ENCODE peak calls at places on chromosomes 3 and 15, in ten cellular contexts. X is lower lobe of right lung, R is HTR-8/SVneo, T is RPMI8226, V is HEK293T, N is neural progenitor cell, Z is GM13977, O is caudate nucleus, Y is activated T-cell treated with anti-CD3 and anti-CD28 coated beads for 1 hour, W is cardiac muscle cell. A is an unnamed sample.

GRCh38 chr3:7272203-7272602 is 411.3 kb downstream of the GRM7 start:
- DNase-seq in W (no peak), Y (no peak), R (no peak), V (no peak), N (no peak), Z (no peak), O (no peak), T (no peak), X (no peak), A (no peak)

GRCh38 chr3:143265501-143266070 is 146.0 kb downstream of the CHST2 start:
- DNase-seq in W (no peak), R (no peak), V (no peak), N (no peak), Z (no peak), Y (no peak), X (no peak), O (no peak), T (no peak), A (no peak)

GRCh38 chr3:40847571-40847992 is 322.8 kb downstream of the ZNF621 start:
- DNase-seq in Y (no peak), X (no peak), W (peak; percentile 50), V (no peak), R (no peak), N (peak; percentile 82), Z (no peak), O (no peak), T (no peak), A (peak; percentile 88)

GRCh38 chr15:67042490-67043181 is 22.8 kb upstream of the SMAD3 start:
- DNase-seq in Z (no peak), X (no peak), W (no peak), O (no peak), V (no peak), N (no peak), Y (no peak), R (no peak), T (no peak), A (no peak)

GRCh38 chr3:151085889-151086483 is 522 bp downstream of the MED12L start:
- DNase-seq in V (peak; percentile 53), Y (no peak), R (peak; percentile 34), Z (peak; percentile 64), X (peak; percentile 53), O (no peak), N (peak; percentile 77), W (peak; percentile 62), T (no peak), A (peak; percentile 60)

GRCh38 chr3:108090066-108090700 is 648 bp downstream of the CD47 start:
- DNase-seq in X (peak; percentile 61), R (peak; percentile 19), Z (peak; percentile 51), O (no peak), Y (peak; percentile 35), N (peak; percentile 48), T (peak; percentile 63), W (no peak), V (no peak), A (peak; percentile 75)

GRCh38 chr3:128340198-128340903 is 126.3 kb downstream of the DNAJB8 start:
- DNase-seq in O (no peak), Z (no peak), X (no peak), T (no peak), V (no peak), R (no peak), W (no peak), N (no peak), Y (no peak), A (no peak)

GRCh38 chr3:141454906-141455602 is 31.8 kb upstream of the RASA2 start:
- DNase-seq in T (peak; percentile 78), W (peak; percentile 76), R (peak; percentile 88), V (peak; percentile 77), N (peak; percentile 74), Y (no peak), X (no peak), O (no peak), Z (peak; percentile 83), A (peak; percentile 88)

GRCh38 chr15:44308415-44308814 is 19.9 kb downstream of the GOLM2 start:
- DNase-seq in Y (no peak), V (no peak), N (no peak), O (no peak), R (no peak), W (no peak), T (peak; percentile 54), X (no peak), Z (peak; percentile 44), A (no peak)